ENCODE peak calls at places on chromosomes 7 and 10, in seven cellular contexts. S is prostate gland; R is IMR-90; K is vagina; Y is OCI-LY7; I is stomach; Z is CD8-positive, alpha-beta T cell. A is an unnamed sample.

GRCh38 chr7:138299046-138299445 is 161.0 kb upstream of the TRIM24 start:
- DNase-seq in S (no peak), Y (no peak), R (no peak), I (no peak), Z (no peak), K (no peak), A (no peak)

GRCh38 chr7:17147409-17147808 is 151.0 kb upstream of the AHR start:
- DNase-seq in Y (no peak), Z (no peak), R (no peak), I (no peak), K (no peak), S (no peak), A (no peak)

GRCh38 chr7:116713918-116714317 is 41.9 kb downstream of the MET start:
- DNase-seq in I (no peak), Z (no peak), S (no peak), K (no peak), Y (no peak), R (peak; percentile 88), A (no peak)

GRCh38 chr7:115548756-115549155 is 481.8 kb downstream of the TFEC start:
- DNase-seq in I (no peak), Y (no peak), K (no peak), S (no peak), Z (no peak), R (no peak), A (no peak)

GRCh38 chr7:50208335-50208982 is 96.1 kb upstream of the IKZF1 start:
- DNase-seq in K (peak; percentile 69), Z (no peak), R (no peak), Y (no peak), S (no peak), I (no peak), A (no peak)

GRCh38 chr7:143374556-143374955 is 6.6 kb upstream of the ZYX start:
- DNase-seq in R (no peak), S (no peak), I (no peak), K (no peak), Y (no peak), Z (no peak), A (no peak)

GRCh38 chr7:801940-802364 is 30.3 kb upstream of the SUN1 start:
- DNase-seq in I (peak; percentile 76), R (no peak), K (no peak), Y (no peak), Z (no peak), S (no peak), A (no peak)

GRCh38 chr7:45181991-45182855 is 24.6 kb downstream of the RAMP3 start:
- DNase-seq in S (no peak), Y (no peak), K (no peak), Z (no peak), I (no peak), R (no peak), A (no peak)

GRCh38 chr10:78408011-78408410 is 374.3 kb downstream of the RPS24 start:
- DNase-seq in I (no peak), S (no peak), K (no peak), Y (no peak), Z (no peak), R (no peak), A (no peak)

GRCh38 chr10:21702633-21703111 is 168.6 kb downstream of the MLLT10 start:
- DNase-seq in I (no peak), R (no peak), Y (peak; percentile 44), Z (no peak), S (no peak), K (no peak), A (no peak)

GRCh38 chr10:88273567-88273966 is 309.6 kb downstream of the RNLS start:
- DNase-seq in Z (no peak), R (no peak), I (no peak), Y (no peak), S (no peak), K (no peak), A (no peak)

GRCh38 chr10:50853557-50853956 is 31.9 kb downstream of the A1CF start:
- DNase-seq in Z (no peak), R (no peak), Y (no peak), K (no peak), I (no peak), S (no peak), A (no peak)

GRCh38 chr10:8130973-8131911 is 76.8 kb downstream of the GATA3 start:
- DNase-seq in R (peak; percentile 15), Y (no peak), I (no peak), Z (no peak), K (no peak), S (no peak), A (no peak)

GRCh38 chr10:110192552-110192951 is 14.9 kb upstream of the MXI1 start:
- DNase-seq in Y (no peak), Z (no peak), S (no peak), I (no peak), R (no peak), K (no peak), A (no peak)

GRCh38 chr7:28140964-28141363 is 39.6 kb downstream of the JAZF1 start:
- DNase-seq in S (no peak), Y (no peak), R (no peak), Z (no peak), I (no peak), K (no peak), A (no peak)

GRCh38 chr10:1434912-1435692 is 302.2 kb downstream of the ADARB2 start:
- DNase-seq in Z (no peak), R (no peak), Y (no peak), S (no peak), K (no peak), I (no peak), A (no peak)

GRCh38 chr10:52540479-52540984 is 226.5 kb downstream of the DKK1 start:
- DNase-seq in I (no peak), Z (no peak), Y (no peak), R (no peak), S (no peak), K (no peak), A (no peak)

GRCh38 chr7:91826377-91826776 is 54.1 kb downstream of the MTERF1 start:
- DNase-seq in K (no peak), Y (no peak), I (no peak), R (peak; percentile 5), S (no peak), Z (no peak), A (no peak)

GRCh38 chr7:36736827-36737211 is 12.5 kb upstream of the AOAH start:
- DNase-seq in Y (peak; percentile 41), S (no peak), R (no peak), I (no peak), K (no peak), Z (no peak), A (no peak)

DNA sequence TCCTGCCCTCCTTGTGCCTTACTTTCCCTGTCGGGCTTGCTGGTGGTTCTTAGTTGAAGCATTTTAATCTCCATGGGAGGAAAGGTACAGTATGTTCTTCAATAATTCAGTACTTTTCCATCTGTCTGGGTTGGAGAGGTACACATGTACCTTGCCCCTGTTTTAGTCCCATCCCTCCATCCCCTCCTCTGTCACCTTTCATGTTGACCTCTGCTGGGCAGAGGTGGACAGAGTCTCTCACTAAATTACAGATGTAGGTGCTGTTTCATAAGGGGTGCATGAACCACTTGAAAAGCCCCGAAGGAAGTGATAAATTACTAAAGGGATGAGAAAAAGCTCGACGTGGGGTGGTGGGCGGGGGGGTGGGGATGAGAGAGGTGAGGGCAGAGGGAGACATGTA is 5.4 kb downstream of the AGFG2 start:
- DNase-seq in S (no peak), R (no peak), Z (no peak), K (no peak), I (no peak), Y (no peak), A (no peak)
- H3K4me1 ChIP-seq in S (peaks cover 47% of the 10 kb centered on the region), R (peaks cover 31% of the 10 kb centered on the region), Z (peaks cover 90% of the 10 kb centered on the region), K (peaks cover 77% of the 10 kb centered on the region), I (peaks cover 98% of the 10 kb centered on the region), Y (peaks cover 92% of the 10 kb centered on the region), A (peaks cover 81% of the 10 kb centered on the region)

GRCh38 chr10:16777473-16778370 is 39.5 kb downstream of the RSU1 start:
- DNase-seq in I (no peak), K (no peak), R (peak; percentile 63), S (no peak), Z (no peak), Y (peak; percentile 71), A (no peak)
- H3K4me3 ChIP-seq in I (no peak overlapping the region), K (no peak overlapping the region), R (no peak overlapping the region), S (no peak overlapping the region), Z (no peak overlapping the region), Y (no peak overlapping the region), A (no peak overlapping the region)

DNA sequence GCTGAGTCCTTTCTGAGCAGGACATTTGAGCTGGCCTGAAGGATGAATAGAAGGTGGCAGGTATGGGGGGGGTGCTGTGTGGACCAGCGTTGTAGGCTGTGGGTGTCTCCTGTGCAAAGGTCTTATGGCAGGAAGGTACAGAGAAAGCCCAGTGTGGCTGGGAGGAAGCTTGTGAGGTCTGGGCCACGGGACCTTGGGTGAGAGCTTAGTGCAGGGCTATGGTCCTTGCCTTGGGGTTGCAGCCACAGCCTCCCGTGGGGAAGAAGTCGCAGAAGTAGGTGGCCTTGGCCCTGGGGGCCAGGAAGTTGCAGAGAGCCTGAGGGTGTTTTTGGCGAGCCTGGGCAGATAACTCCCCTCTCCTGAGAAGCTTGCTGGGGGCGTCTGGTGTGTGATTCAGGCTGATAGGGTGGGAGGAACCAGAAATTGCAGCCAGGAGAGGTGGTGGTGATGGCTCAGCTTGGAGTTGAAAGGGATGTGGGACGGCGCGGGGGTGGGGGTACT is 172.0 kb upstream of the TNRC18 start:
- DNase-seq in Z (no peak), S (no peak), K (no peak), Y (no peak), I (no peak), R (peak; percentile 76), A (no peak)
- H3K27ac ChIP-seq in Z (no peak overlapping the region), S (no peak overlapping the region), K (peak overlapping the region; percentile 83), Y (no peak overlapping the region), I (peak overlapping the region; percentile 60), R (peak overlapping the region; percentile 94), A (no peak overlapping the region)

GRCh38 chr7:128743112-128743772 is 4.1 kb downstream of the CALU start:
- DNase-seq in R (no peak), Y (no peak), Z (no peak), I (no peak), K (no peak), S (no peak), A (no peak)
- H3K4me1 ChIP-seq in R (peaks cover 6% of the 10 kb centered on the region), Y (peaks cover 25% of the 10 kb centered on the region), Z (peaks cover 17% of the 10 kb centered on the region), I (peaks cover 26% of the 10 kb centered on the region), K (peaks cover 58% of the 10 kb centered on the region), S (peaks cover 16% of the 10 kb centered on the region), A (peaks cover 12% of the 10 kb centered on the region)

GRCh38 chr10:113216068-113216467 is 266.0 kb downstream of the TCF7L2 start:
- DNase-seq in Y (no peak), R (no peak), I (no peak), Z (no peak), S (no peak), K (no peak), A (no peak)
- H3K4me3 ChIP-seq in Y (no peak overlapping the region), R (no peak overlapping the region), I (no peak overlapping the region), Z (no peak overlapping the region), S (no peak overlapping the region), K (no peak overlapping the region), A (no peak overlapping the region)

A was measured in effector memory CD4-positive, alpha-beta T cell.